ENCODE peak calls at places on chromosomes 12 and 14, in five cellular contexts. A, L, E, T and X are unnamed samples.

GRCh38 chr14:61719344-61720301 is 24.3 kb downstream of the HIF1A start:
- DNase-seq in A (no peak), E (no peak), T (no peak), L (no peak), X (no peak)

GRCh38 chr12:53932915-53933314 is 5.7 kb upstream of the HOXC13 start:
- DNase-seq in L (no peak), A (no peak), T (no peak), E (no peak), X (no peak)

GRCh38 chr14:70808402-70809237 is 693 bp downstream of the MAP3K9 start:
- DNase-seq in L (peak; percentile 62), E (no peak), A (peak; percentile 86), T (no peak), X (peak; percentile 41)

GRCh38 chr12:56998316-56998715 is 8.0 kb downstream of the ZBTB39 start:
- DNase-seq in T (no peak), A (peak; percentile 49), E (no peak), L (no peak), X (no peak)

GRCh38 chr14:21093769-21094681 is 4.4 kb downstream of the ZNF219 start:
- DNase-seq in T (no peak), E (peak; percentile 18), A (no peak), L (no peak), X (peak; percentile 73)

GRCh38 chr12:48978741-48979601 is 849 bp downstream of the WNT1 start:
- DNase-seq in A (no peak), E (no peak), T (no peak), L (no peak), X (no peak)

GRCh38 chr12:1970331-1970900 is 33.8 kb downstream of the DCP1B start:
- DNase-seq in L (no peak), A (no peak), E (no peak), T (no peak), X (no peak)

GRCh38 chr14:91252901-91253794 is 8.6 kb upstream of the GPR68 start:
- DNase-seq in E (no peak), T (no peak), L (no peak), A (no peak), X (peak; percentile 47)

GRCh38 chr14:100466111-100466856 is 120.9 kb downstream of the BEGAIN start:
- DNase-seq in T (no peak), E (no peak), L (no peak), A (no peak), X (no peak)

GRCh38 chr12:6647083-6647604 is at the start of gene ACRBP:
- DNase-seq in L (peak; percentile 91), A (peak; percentile 95), E (peak; percentile 73), T (peak; percentile 14), X (peak; percentile 86)

GRCh38 chr14:52241102-52241793 is 26.2 kb upstream of the PTGDR start:
- DNase-seq in A (no peak), T (peak; percentile 89), L (no peak), E (no peak), X (no peak)

GRCh38 chr12:113940357-113940756 is 25.8 kb downstream of the RBM19 start:
- DNase-seq in E (no peak), L (no peak), T (no peak), A (no peak), X (no peak)

GRCh38 chr12:113939867-113940266 is 26.3 kb downstream of the RBM19 start:
- DNase-seq in A (no peak), L (no peak), T (no peak), E (no peak), X (no peak)

GRCh38 chr12:113940929-113941486 is 25.1 kb downstream of the RBM19 start:
- DNase-seq in A (no peak), T (no peak), E (no peak), L (no peak), X (no peak)

GRCh38 chr12:113936460-113936859 is 29.7 kb downstream of the RBM19 start:
- DNase-seq in A (no peak), L (no peak), T (no peak), E (no peak), X (no peak)

GRCh38 chr12:113938471-113938870 is 27.7 kb downstream of the RBM19 start:
- DNase-seq in L (no peak), A (no peak), E (no peak), T (no peak), X (no peak)
- TF ChIP-seq POLR2A in L (no peak), A (no peak), E (no peak), T (no peak), X (no peak)

GRCh38 chr12:46490635-46491034 is 118.1 kb upstream of the SLC38A2 start:
- DNase-seq in T (peak; percentile 83), E (no peak), A (no peak), L (no peak), X (no peak)
- H3K4me3 ChIP-seq in T (no peak overlapping the region), E (no peak overlapping the region), A (no peak overlapping the region), L (no peak overlapping the region), X (no peak overlapping the region)

DNA sequence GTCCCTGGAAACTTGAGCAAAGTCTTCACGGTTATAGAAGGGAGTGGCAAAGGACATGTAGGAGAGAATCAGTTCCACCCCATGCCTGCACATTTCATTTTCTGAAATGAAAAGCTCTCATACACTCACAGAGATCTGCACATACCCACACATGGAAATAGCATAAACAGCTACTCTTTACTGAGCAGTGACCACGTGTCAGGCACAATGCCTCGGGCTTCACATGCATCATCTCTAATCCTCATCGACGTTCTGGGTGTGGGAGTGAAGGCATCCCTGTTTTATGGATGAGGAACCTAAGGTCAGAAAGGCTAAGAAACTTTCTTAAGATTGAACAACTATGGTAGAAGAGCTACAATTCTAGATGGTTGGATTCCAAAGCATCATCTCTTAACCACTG is 198.8 kb downstream of the DAD1 start:
- DNase-seq in T (no peak), A (no peak), E (no peak), L (no peak), X (no peak)
- TF ChIP-seq POLR2A in T (no peak), A (no peak), E (no peak), L (no peak), X (no peak)

GRCh38 chr14:77125275-77126073 is 16.1 kb downstream of the ZDHHC22 start:
- DNase-seq in E (no peak), A (no peak), L (no peak), T (no peak), X (no peak)
- H3K4me3 ChIP-seq in E (no peak overlapping the region), A (no peak overlapping the region), L (peak overlapping the region; percentile 55), T (no peak overlapping the region), X (no peak overlapping the region)

GRCh38 chr12:15712160-15712559 is 77.0 kb downstream of the EPS8 start:
- DNase-seq in T (no peak), A (no peak), E (no peak), L (no peak), X (no peak)

GRCh38 chr12:15709524-15709923 is 79.7 kb downstream of the EPS8 start:
- DNase-seq in T (no peak), L (no peak), A (no peak), E (no peak), X (no peak)

GRCh38 chr12:15712823-15713663 is 76.1 kb downstream of the EPS8 start:
- DNase-seq in E (no peak), T (no peak), L (peak; percentile 61), A (no peak), X (peak; percentile 82)

GRCh38 chr12:15708396-15709070 is 80.7 kb downstream of the EPS8 start:
- DNase-seq in T (no peak), L (no peak), A (no peak), E (no peak), X (no peak)

DNA sequence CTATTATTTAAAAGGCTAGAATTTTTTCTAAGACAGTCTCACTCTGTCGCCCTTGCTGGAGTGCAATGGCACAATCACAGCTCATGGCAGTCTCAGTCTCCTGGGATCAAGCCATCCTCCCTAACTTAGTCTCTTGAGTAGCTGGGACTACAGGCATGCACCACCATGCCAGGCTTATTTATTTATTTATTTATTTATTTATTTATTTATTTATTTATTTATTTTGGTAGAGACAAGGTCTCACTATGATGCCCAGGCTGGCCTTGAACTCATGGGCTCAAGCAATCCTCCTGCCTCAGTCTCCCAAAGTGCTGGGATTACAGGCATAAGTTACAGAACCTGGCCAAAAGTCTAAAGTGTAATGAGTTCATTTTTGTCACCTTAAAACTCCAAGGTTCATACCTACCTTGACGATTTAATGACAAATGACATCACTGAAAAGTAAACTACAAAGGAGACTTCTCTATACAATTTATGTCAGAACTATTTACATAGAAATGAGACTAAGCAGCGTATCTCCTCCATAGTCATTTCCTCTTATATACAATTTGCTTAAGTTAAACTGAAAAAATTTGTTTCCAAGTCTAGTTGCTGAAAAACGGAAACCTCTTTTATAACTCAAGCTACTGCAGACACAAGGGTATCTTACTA is 78.2 kb downstream of the EPS8 start:
- DNase-seq in L (no peak), E (no peak), A (no peak), T (no peak), X (no peak)
- TF ChIP-seq POLR2A in L (no peak), E (no peak), A (no peak), T (no peak), X (no peak)

GRCh38 chr14:101559624-101560533 is 1.4 kb upstream of the DIO3 start:
- DNase-seq in E (peak; percentile 55), L (peak; percentile 81), T (peak; percentile 3), A (no peak), X (no peak)
- H3K4me3 ChIP-seq in E (peak overlapping the region; percentile 53), L (peak overlapping the region; percentile 60), T (no peak overlapping the region), A (peak overlapping the region; percentile 7), X (no peak overlapping the region)

GRCh38 chr14:105490572-105491365 is at the start of gene TEDC1:
- DNase-seq in E (peak; percentile 100), A (peak; percentile 100), T (peak; percentile 100), L (peak; percentile 100), X (peak; percentile 100)
- TF ChIP-seq POLR2A in E (peak; percentile 22), A (no peak), T (no peak), L (no peak), X (peak; percentile 32)

GRCh38 chr14:63933110-63933509 is 80.3 kb downstream of the SYNE2 start:
- DNase-seq in A (no peak), E (no peak), L (no peak), T (no peak), X (no peak)
- H3K4me3 ChIP-seq in A (no peak overlapping the region), E (no peak overlapping the region), L (no peak overlapping the region), T (no peak overlapping the region), X (no peak overlapping the region)

GRCh38 chr12:22409071-22409951 is 74.8 kb upstream of the ST8SIA1 start:
- DNase-seq in A (no peak), T (no peak), L (no peak), E (no peak), X (peak; percentile 35)
- TF ChIP-seq POLR2A in A (no peak), T (no peak), L (no peak), E (no peak), X (no peak)